ENCODE peak calls at places on chromosome 10, in four cellular contexts. O is HCEC 1CT; L is activated naive CD8-positive, alpha-beta T cell treated with anti-CD3 and anti-CD28 coated beads, Interleukin-2, amount 50 U/mL, for 24 hours; H is psoas muscle. N is an unnamed sample.

GRCh38 chr10:97888641-97889262 is 39.1 kb downstream of the GOLGA7B start:
- DNase-seq in O (peak; percentile 22), H (no peak), L (peak; percentile 27), N (peak; percentile 90)

GRCh38 chr10:128629111-128630096 is 503.2 kb upstream of the MKI67 start:
- DNase-seq in L (no peak), H (no peak), O (no peak), N (peak; percentile 41)

GRCh38 chr10:7239312-7239985 is 171.4 kb downstream of the SFMBT2 start:
- DNase-seq in O (no peak), L (no peak), H (no peak), N (no peak)

GRCh38 chr10:91680521-91680920 is 47.6 kb upstream of the PPP1R3C start:
- DNase-seq in O (no peak), L (no peak), H (no peak), N (no peak)

GRCh38 chr10:31157125-31157983 is 125.7 kb upstream of the ZNF438 start:
- DNase-seq in O (peak; percentile 83), H (peak; percentile 76), L (no peak), N (peak; percentile 94)

GRCh38 chr10:122343936-122344335 is 30.6 kb upstream of the PLEKHA1 start:
- DNase-seq in O (no peak), H (no peak), L (no peak), N (peak; percentile 35)

GRCh38 chr10:123908379-123908778 is 16.8 kb upstream of the CPXM2 start:
- DNase-seq in O (no peak), H (no peak), L (no peak), N (no peak)

GRCh38 chr10:26574783-26575182 is 122.7 kb upstream of the PDSS1 start:
- DNase-seq in L (no peak), O (no peak), H (no peak), N (no peak)

GRCh38 chr10:78528749-78529204 is 495.1 kb downstream of the RPS24 start:
- DNase-seq in H (no peak), O (no peak), L (no peak), N (no peak)

GRCh38 chr10:12511651-12512050 is 162.3 kb downstream of the CAMK1D start:
- DNase-seq in O (no peak), L (no peak), H (no peak), N (no peak)

N was measured in RPMI7951.